ENCODE peak calls at places on chromosomes 7 and 10, in six cellular contexts. F is H1, R is neuronal stem cell, J is H9, Z is mesenchymal stem cell, A is trophoblast cell. B is an unnamed sample.

GRCh38 chr10:124971276-124971675 is 29.4 kb downstream of the ZRANB1 start:
- DNase-seq in Z (no peak), A (no peak), F (no peak), R (no peak), J (no peak), B (no peak)

GRCh38 chr7:141737118-141737835 is 881 bp upstream of the SSBP1 start:
- DNase-seq in F (no peak), Z (peak; percentile 2), R (no peak), A (peak; percentile 6), J (no peak), B (no peak)

GRCh38 chr7:157670490-157671357 is 333.9 kb downstream of the DNAJB6 start:
- DNase-seq in F (no peak), Z (no peak), R (peak; percentile 44), J (peak; percentile 12), A (no peak), B (no peak)

GRCh38 chr7:128790297-128791037 is 1.3 kb upstream of the CCDC136 start:
- DNase-seq in R (peak; percentile 21), A (no peak), F (no peak), Z (no peak), J (peak; percentile 59), B (no peak)

GRCh38 chr7:98400538-98401427 is at the start of gene BAIAP2L1:
- DNase-seq in J (peak; percentile 96), F (peak; percentile 86), A (peak; percentile 92), Z (peak; percentile 69), R (peak; percentile 89), B (peak; percentile 49)

GRCh38 chr10:98314577-98315284 is 46.7 kb upstream of the LOXL4 start:
- DNase-seq in F (no peak), R (no peak), J (no peak), Z (no peak), A (no peak), B (no peak)

GRCh38 chr10:89390875-89391576 is 1.4 kb upstream of the IFIT1 start:
- DNase-seq in F (no peak), J (no peak), Z (no peak), R (no peak), A (no peak), B (peak; percentile 36)

GRCh38 chr7:26062240-26062603 is 89.8 kb upstream of the NFE2L3 start:
- DNase-seq in R (no peak), Z (no peak), A (no peak), F (no peak), J (no peak), B (no peak)

GRCh38 chr7:5450549-5451327 is 27.1 kb upstream of the TNRC18 start:
- DNase-seq in Z (peak; percentile 56), R (peak; percentile 67), J (peak; percentile 82), F (no peak), A (no peak), B (peak; percentile 34)

GRCh38 chr10:451021-451471 is 238.4 kb downstream of the DIP2C start:
- DNase-seq in J (no peak), Z (no peak), R (no peak), A (no peak), F (no peak), B (no peak)

GRCh38 chr10:53843691-53844362 is 957.2 kb downstream of the PCDH15 start:
- DNase-seq in R (no peak), Z (peak; percentile 22), F (no peak), J (no peak), A (no peak), B (no peak)

GRCh38 chr7:30470163-30470770 is 8.3 kb downstream of the NOD1 start:
- DNase-seq in Z (peak; percentile 64), A (no peak), R (no peak), J (no peak), F (no peak), B (peak; percentile 65)

GRCh38 chr7:42854521-42855118 is 57.2 kb downstream of the C7orf25 start:
- DNase-seq in F (no peak), J (no peak), Z (no peak), A (no peak), R (no peak), B (no peak)

GRCh38 chr7:81510122-81510521 is 259.7 kb downstream of the HGF start:
- DNase-seq in J (no peak), F (no peak), Z (no peak), A (no peak), R (no peak), B (no peak)

GRCh38 chr10:97140887-97141745 is 44.6 kb downstream of the SLIT1 start:
- DNase-seq in F (no peak), R (no peak), J (peak; percentile 49), A (no peak), Z (no peak), B (no peak)

GRCh38 chr7:140005341-140005740 is 57.4 kb downstream of the PARP12 start:
- DNase-seq in Z (no peak), J (no peak), R (no peak), F (no peak), A (no peak), B (no peak)

GRCh38 chr7:105876964-105877601 is 684 bp upstream of the ATXN7L1 start:
- DNase-seq in J (peak; percentile 64), R (peak; percentile 51), Z (peak; percentile 67), A (peak; percentile 53), F (peak; percentile 27), B (peak; percentile 34)

GRCh38 chr7:38574121-38574520 is 57.1 kb downstream of the AMPH start:
- DNase-seq in A (no peak), F (no peak), R (no peak), J (no peak), Z (no peak), B (peak; percentile 31)

DNA sequence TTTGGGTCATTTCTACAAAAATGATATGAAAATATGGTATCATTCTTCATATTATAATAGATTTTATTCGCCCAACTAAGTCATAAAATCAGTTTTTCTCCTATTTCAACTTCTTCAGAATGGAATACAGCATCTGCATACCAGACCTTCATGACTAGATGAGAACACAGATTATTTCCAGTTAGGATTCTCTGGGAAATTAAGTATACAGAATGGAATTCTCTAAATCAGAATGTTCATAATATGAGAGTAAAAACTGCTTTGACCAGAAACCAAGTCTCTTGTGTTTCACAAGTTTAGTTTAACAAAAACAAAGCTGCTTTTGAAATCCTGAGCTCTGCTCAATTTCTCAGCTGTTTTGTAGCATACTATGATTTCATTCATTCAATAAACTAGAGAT is 160.3 kb upstream of the SEMA3A start:
- DNase-seq in Z (no peak), R (no peak), A (no peak), F (no peak), J (no peak), B (peak; percentile 46)
- H3K14ac ChIP-seq in Z (no peak overlapping the region), R (no peak overlapping the region), A (no peak overlapping the region), F (no peak overlapping the region), J (no peak overlapping the region), B (no peak overlapping the region)

GRCh38 chr7:1647961-1648631 is 22.0 kb upstream of the ELFN1 start:
- DNase-seq in R (no peak), F (no peak), Z (no peak), A (no peak), J (no peak), B (no peak)
- H3K27ac ChIP-seq in R (no peak overlapping the region), F (no peak overlapping the region), Z (no peak overlapping the region), A (no peak overlapping the region), J (no peak overlapping the region), B (no peak overlapping the region)

GRCh38 chr10:64113796-64114195 is 592.6 kb downstream of the REEP3 start:
- DNase-seq in Z (no peak), F (no peak), R (no peak), J (peak; percentile 37), A (no peak), B (no peak)

GRCh38 chr10:64113375-64113774 is 592.2 kb downstream of the REEP3 start:
- DNase-seq in J (no peak), R (no peak), A (no peak), F (no peak), Z (no peak), B (no peak)

GRCh38 chr10:64116731-64117130 is 595.5 kb downstream of the REEP3 start:
- DNase-seq in F (no peak), A (peak; percentile 42), Z (no peak), R (no peak), J (no peak), B (no peak)

GRCh38 chr10:64115913-64116643 is 594.9 kb downstream of the REEP3 start:
- DNase-seq in A (peak; percentile 8), R (no peak), J (peak; percentile 57), Z (peak; percentile 4), F (no peak), B (no peak)

DNA sequence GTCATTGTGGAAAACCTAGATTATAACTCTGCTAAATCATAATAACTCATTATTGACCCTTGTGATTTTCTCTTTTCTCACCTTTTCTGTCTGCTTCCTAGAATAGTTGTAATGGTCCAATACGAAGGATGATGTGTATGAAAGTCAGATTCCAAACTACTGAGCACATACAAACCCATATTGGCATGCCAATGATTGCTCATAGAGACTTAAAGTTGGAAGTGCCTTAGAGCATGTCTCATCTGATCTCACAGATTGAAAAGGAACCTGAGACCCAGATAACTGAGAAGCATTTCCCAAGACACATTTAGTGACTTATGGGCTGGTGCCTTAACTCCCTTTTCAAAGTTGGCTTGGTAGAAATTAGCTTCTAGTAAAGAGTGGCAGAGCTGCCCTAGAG is 594.3 kb downstream of the REEP3 start:
- DNase-seq in A (peak; percentile 47), J (no peak), R (no peak), F (no peak), Z (no peak), B (no peak)
- H2BK120ac ChIP-seq in A (peak overlapping the region; percentile 93), J (no peak overlapping the region), R (no peak overlapping the region), F (no peak overlapping the region), Z (no peak overlapping the region), B (no peak overlapping the region)

DNA sequence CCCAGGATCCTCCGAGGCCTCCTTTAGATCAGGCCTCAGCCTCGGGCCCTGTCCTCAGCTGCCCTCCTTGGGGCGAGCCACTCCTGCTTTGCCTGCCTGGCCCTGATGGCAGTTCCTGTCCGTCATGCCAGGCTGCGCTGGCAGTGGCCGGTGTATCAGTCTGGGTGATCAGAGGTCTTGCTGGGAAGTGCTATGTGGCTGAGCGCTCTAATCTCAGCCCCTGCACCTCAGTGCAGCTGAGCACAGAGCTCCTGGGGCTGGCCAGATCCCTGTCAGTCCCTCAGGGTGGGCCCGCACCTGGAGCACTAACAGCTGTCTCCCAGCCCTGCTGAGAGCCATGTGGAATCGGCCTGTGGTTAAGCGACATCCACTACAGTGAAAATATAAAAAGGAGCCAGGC is 14.8 kb upstream of the CFAP46 start:
- DNase-seq in A (no peak), R (no peak), Z (no peak), J (no peak), F (no peak), B (no peak)
- H3K14ac ChIP-seq in A (no peak overlapping the region), R (no peak overlapping the region), Z (no peak overlapping the region), J (no peak overlapping the region), F (no peak overlapping the region), B (no peak overlapping the region)

DNA sequence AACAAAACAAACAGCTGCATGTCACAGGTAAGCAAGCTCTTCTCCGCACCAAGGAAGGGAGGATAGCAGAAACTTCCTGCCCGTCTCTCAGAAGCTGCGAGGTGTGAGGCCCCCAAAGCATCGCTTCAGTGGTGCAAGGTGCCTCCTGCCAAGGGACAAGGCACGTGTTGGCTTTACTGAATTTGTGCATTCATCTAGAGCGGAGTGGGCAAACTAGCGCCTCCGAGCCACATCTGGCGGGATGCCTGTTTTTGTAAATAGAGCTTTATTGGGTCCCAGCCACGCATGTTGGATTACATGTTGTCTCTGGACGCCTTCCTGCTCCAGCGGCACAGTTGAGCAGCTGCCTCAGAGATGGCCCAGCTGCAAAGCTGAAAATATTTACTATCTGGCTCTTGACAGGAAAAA is 27.7 kb downstream of the PHYH start:
- DNase-seq in R (no peak), J (peak; percentile 39), F (no peak), A (no peak), Z (no peak), B (peak; percentile 54)
- H3K27ac ChIP-seq in R (no peak overlapping the region), J (no peak overlapping the region), F (peak overlapping the region; percentile 36), A (no peak overlapping the region), Z (no peak overlapping the region), B (no peak overlapping the region)